ENCODE peak calls at places on chromosomes 5 and 9, in six cellular contexts. H is iris pigment epithelial cell; P is tibial nerve; Q is activated CD8-positive, alpha-beta T cell treated with anti-CD3 and anti-CD28 coated beads for 36 hours; M is lower leg skin; C is iPS-NIHi11. A is an unnamed sample.

GRCh38 chr5:74130141-74130897 is 504.3 kb downstream of the ARHGEF28 start:
- DNase-seq in H (no peak), P (no peak), Q (no peak), M (no peak), C (no peak), A (peak; percentile 98)

GRCh38 chr9:133119461-133120342 is 1.3 kb downstream of the RALGDS start:
- DNase-seq in H (no peak), P (no peak), Q (no peak), M (peak; percentile 94), C (no peak), A (no peak)

GRCh38 chr5:148794275-148794674 is 32.1 kb upstream of the ADRB2 start:
- DNase-seq in H (peak; percentile 34), P (no peak), Q (no peak), M (no peak), C (no peak), A (no peak)

GRCh38 chr5:55603947-55604346 is 69.2 kb upstream of the PLPP1 start:
- DNase-seq in H (peak; percentile 14), P (no peak), Q (no peak), M (no peak), C (no peak), A (no peak)

GRCh38 chr9:109619310-109619709 is 121.2 kb upstream of the PTPN3 start:
- DNase-seq in H (no peak), P (no peak), Q (no peak), M (no peak), C (no peak), A (no peak)

GRCh38 chr5:92694067-92694466 is 887.0 kb downstream of the NR2F1-AS1 start:
- DNase-seq in H (no peak), P (no peak), Q (no peak), M (no peak), C (no peak), A (no peak)

GRCh38 chr5:117594165-117594564 is 1019.5 kb upstream of the SEMA6A start:
- DNase-seq in H (no peak), P (peak; percentile 23), Q (no peak), M (peak; percentile 87), C (no peak), A (no peak)

GRCh38 chr9:133842174-133842573 is 104.0 kb upstream of the SARDH start:
- DNase-seq in H (no peak), P (peak; percentile 27), Q (no peak), M (no peak), C (peak; percentile 88), A (peak; percentile 61)

GRCh38 chr9:33860200-33860871 is 43.4 kb downstream of the UBE2R2 start:
- DNase-seq in H (no peak), P (no peak), Q (no peak), M (no peak), C (no peak), A (no peak)

GRCh38 chr5:56167522-56167921 is 65.6 kb downstream of the ANKRD55 start:
- DNase-seq in H (peak; percentile 75), P (no peak), Q (no peak), M (no peak), C (no peak), A (no peak)

GRCh38 chr9:126440042-126440441 is 113.4 kb downstream of the MVB12B start:
- DNase-seq in H (no peak), P (no peak), Q (no peak), M (peak; percentile 36), C (no peak), A (no peak)

A was measured in NCI-H2029 treated with DMSO at 0.1 percent for 48 hours.